ENCODE peak calls at places on chromosome 18, in six cellular contexts. H is HFFc6, S is foreskin keratinocyte, R is tibial artery, Q is upper lobe of right lung, T is astrocyte of the spinal cord. U is an unnamed sample.

GRCh38 chr18:6956495-6956894 is 161.1 kb downstream of the LAMA1 start:
- DNase-seq in T (no peak), Q (no peak), H (no peak), S (no peak), R (no peak), U (no peak)

GRCh38 chr18:11696451-11696850 is 7.4 kb downstream of the GNAL start:
- DNase-seq in H (no peak), Q (no peak), R (no peak), T (no peak), S (no peak), U (no peak)

GRCh38 chr18:36518839-36519238 is 221.3 kb downstream of the FHOD3 start:
- DNase-seq in T (no peak), Q (no peak), H (no peak), R (no peak), S (no peak), U (no peak)

GRCh38 chr18:27860701-27861107 is 316.2 kb downstream of the CDH2 start:
- DNase-seq in R (no peak), H (no peak), T (peak), Q (no peak), S (no peak), U (no peak)

GRCh38 chr18:48786621-48787522 is 163.9 kb downstream of the SMAD7 start:
- DNase-seq in S (no peak), T (no peak), H (no peak), R (peak), Q (peak), U (no peak)

GRCh38 chr18:35862115-35862640 is 110.3 kb upstream of the RMP24 start:
- DNase-seq in R (no peak), H (no peak), T (no peak), S (peak), Q (no peak), U (no peak)

GRCh38 chr18:10659000-10659399 is 133.2 kb downstream of the NAPG start:
- DNase-seq in T (no peak), H (no peak), R (no peak), Q (no peak), S (no peak), U (no peak)

GRCh38 chr18:32701288-32701687 is 71.5 kb downstream of the KLHL14 start:
- DNase-seq in Q (no peak), S (no peak), T (no peak), H (no peak), R (no peak), U (no peak)

GRCh38 chr18:58043452-58044369 is at the start of gene NEDD4L:
- DNase-seq in Q (peak), R (peak), S (peak), H (peak), T (peak), U (peak)
- TF ChIP-seq CTCF in Q (peak), R (peak), S (peak), H (peak), T (peak), U (peak)

GRCh38 chr18:62458868-62459716 is 63.7 kb upstream of the ZCCHC2 start:
- DNase-seq in T (no peak), R (no peak), Q (no peak), H (no peak), S (no peak), U (no peak)

GRCh38 chr18:62458346-62458745 is 64.5 kb upstream of the ZCCHC2 start:
- DNase-seq in S (no peak), H (no peak), Q (no peak), R (no peak), T (no peak), U (no peak)

GRCh38 chr18:62455222-62455621 is 67.6 kb upstream of the ZCCHC2 start:
- DNase-seq in H (no peak), T (no peak), Q (no peak), R (no peak), S (no peak), U (no peak)

GRCh38 chr18:62460851-62461300 is 61.9 kb upstream of the ZCCHC2 start:
- DNase-seq in T (no peak), Q (no peak), H (no peak), S (no peak), R (no peak), U (no peak)

DNA sequence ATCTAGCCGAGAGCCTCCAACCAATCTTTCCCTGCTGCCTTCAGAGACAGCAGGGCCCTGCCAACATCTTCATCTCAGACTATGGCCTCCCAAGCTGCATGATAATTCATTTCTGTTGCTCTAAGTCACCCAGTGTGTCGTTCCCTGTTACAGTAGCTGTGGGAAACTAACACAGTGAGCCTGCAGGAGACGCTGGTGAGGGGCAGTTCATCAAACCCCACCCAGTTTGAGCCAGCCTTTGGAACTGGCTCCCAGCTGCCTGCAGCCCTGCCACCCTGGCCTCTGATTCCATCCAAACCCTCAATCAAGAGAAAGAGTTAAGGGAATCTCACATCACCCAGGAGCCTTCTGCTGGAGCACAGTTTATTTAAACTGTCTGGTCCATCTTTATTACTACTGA is 65.0 kb upstream of the ZCCHC2 start:
- DNase-seq in R (no peak), T (no peak), H (no peak), S (no peak), Q (peak), U (no peak)
- TF ChIP-seq CTCF in R (no peak), T (no peak), H (no peak), S (no peak), Q (no peak), U (no peak)

GRCh38 chr18:79924814-79925655 is 26.4 kb downstream of the SLC66A2 start:
- DNase-seq in T (no peak), S (no peak), R (peak), Q (peak), H (no peak), U (no peak)
- TF ChIP-seq CTCF in T (no peak), S (no peak), R (no peak), Q (no peak), H (no peak), U (no peak)

GRCh38 chr18:57439985-57440330 is 4.8 kb downstream of the ONECUT2 start:
- DNase-seq in H (no peak), T (no peak), Q (no peak), S (no peak), R (no peak), U (no peak)

GRCh38 chr18:57439617-57439975 is 4.4 kb downstream of the ONECUT2 start:
- DNase-seq in R (no peak), T (no peak), H (no peak), Q (no peak), S (no peak), U (no peak)

GRCh38 chr18:57437782-57438668 is 2.9 kb downstream of the ONECUT2 start:
- DNase-seq in Q (no peak), S (no peak), H (peak), R (no peak), T (no peak), U (no peak)

GRCh38 chr18:57437433-57437781 is 2.2 kb downstream of the ONECUT2 start:
- DNase-seq in S (no peak), R (no peak), T (no peak), H (no peak), Q (no peak), U (no peak)

DNA sequence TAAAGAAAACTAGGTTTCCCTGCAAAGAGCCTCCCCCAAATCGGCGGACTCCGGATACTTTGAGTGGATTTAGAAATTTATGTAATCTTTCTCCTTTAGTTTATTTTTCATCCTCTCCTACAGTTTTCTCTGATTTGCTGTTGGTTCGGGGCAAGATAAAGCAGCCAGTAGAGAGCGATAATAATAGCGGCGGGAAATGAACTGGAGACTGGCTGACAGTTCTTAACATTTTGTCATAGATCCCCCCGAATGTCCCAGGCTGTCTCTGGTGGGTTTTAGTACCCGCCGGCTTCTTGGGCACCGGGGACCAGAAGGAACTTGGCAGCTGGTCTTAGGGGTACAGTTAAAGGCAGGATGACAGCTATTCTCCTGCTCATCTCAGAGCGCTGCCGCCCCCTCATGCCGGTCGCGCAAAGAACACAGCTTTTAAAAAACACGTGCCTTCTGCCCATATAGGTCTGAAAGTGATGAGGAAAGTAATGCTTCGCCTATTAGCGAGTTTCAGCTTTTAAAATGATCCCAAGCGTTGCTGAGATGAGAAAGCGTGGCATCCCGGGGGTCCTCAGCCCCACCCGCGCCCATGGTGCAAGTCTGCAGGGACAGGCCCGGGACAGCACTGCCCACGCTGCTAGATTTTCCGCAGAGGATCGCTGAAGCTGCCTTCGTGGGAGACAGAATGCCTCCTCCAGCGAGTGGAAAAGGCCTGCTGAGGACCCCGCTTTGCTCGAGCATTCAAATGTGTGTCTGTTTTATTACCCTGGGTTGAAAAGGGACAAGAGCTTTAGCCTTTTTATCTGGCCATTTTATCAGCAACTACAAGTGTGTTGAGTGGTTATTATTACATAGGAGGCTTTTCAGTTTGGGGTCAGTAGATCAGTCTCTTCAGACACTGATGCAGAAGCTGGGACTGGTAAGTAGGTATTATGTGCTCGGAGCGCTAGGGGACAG is 3.8 kb downstream of the ONECUT2 start:
- DNase-seq in S (no peak), R (no peak), Q (no peak), H (no peak), T (no peak), U (no peak)
- TF ChIP-seq CTCF in S (peak), R (no peak), Q (no peak), H (no peak), T (peak), U (no peak)

GRCh38 chr18:26803643-26804042 is 61.9 kb downstream of the AQP4 start:
- DNase-seq in T (no peak), H (no peak), Q (no peak), S (no peak), R (no peak), U (no peak)
- TF ChIP-seq CTCF in T (no peak), H (no peak), Q (peak), S (no peak), R (no peak), U (no peak)

GRCh38 chr18:70324897-70325296 is 36.1 kb downstream of the SOCS6 start:
- DNase-seq in Q (no peak), S (no peak), T (no peak), R (no peak), H (no peak), U (no peak)

GRCh38 chr18:70319185-70319584 is 30.3 kb downstream of the SOCS6 start:
- DNase-seq in H (no peak), Q (no peak), S (no peak), T (no peak), R (no peak), U (no peak)

GRCh38 chr18:70322385-70322784 is 33.5 kb downstream of the SOCS6 start:
- DNase-seq in Q (no peak), R (no peak), S (no peak), T (no peak), H (no peak), U (no peak)

GRCh38 chr18:70322928-70323327 is 34.1 kb downstream of the SOCS6 start:
- DNase-seq in T (peak), S (no peak), H (no peak), Q (no peak), R (no peak), U (no peak)

GRCh38 chr18:70321616-70322015 is 32.8 kb downstream of the SOCS6 start:
- DNase-seq in Q (no peak), S (no peak), H (no peak), R (no peak), T (no peak), U (no peak)
- TF ChIP-seq CTCF in Q (no peak), S (no peak), H (no peak), R (no peak), T (no peak), U (no peak)

GRCh38 chr18:23094411-23095165 is 40.7 kb upstream of the CABLES1 start:
- DNase-seq in S (no peak), T (no peak), R (no peak), Q (no peak), H (no peak), U (no peak)

GRCh38 chr18:23092121-23092520 is 43.2 kb upstream of the CABLES1 start:
- DNase-seq in T (no peak), R (no peak), S (no peak), Q (no peak), H (no peak), U (no peak)

GRCh38 chr18:23093772-23094171 is 41.5 kb upstream of the CABLES1 start:
- DNase-seq in H (no peak), Q (no peak), T (no peak), R (no peak), S (no peak), U (no peak)

GRCh38 chr18:23099621-23100020 is 35.7 kb upstream of the CABLES1 start:
- DNase-seq in Q (peak), R (no peak), S (no peak), T (peak), H (no peak), U (no peak)

GRCh38 chr18:23095463-23095862 is 39.8 kb upstream of the CABLES1 start:
- DNase-seq in S (no peak), T (no peak), Q (no peak), H (no peak), R (no peak), U (no peak)
- TF ChIP-seq CTCF in S (peak), T (no peak), Q (no peak), H (peak), R (no peak), U (no peak)